ENCODE peak calls at places on chromosomes 4 and X, in five cellular contexts. One of them, this sample, is unnamed.

GRCh38 chr4:108884596-108884995 is 121.7 kb upstream of the ETNPPL start:
- DNase-seq in activated CD4-positive, alpha-beta T cell treated with anti-CD3 and anti-CD28 coated beads, Interleukin-2, amount 50 U/mL, for 4 hours: no peak
- DNase-seq in skeletal muscle cell: no peak
- DNase-seq in pons: no peak
- DNase-seq in astrocyte of the spinal cord: no peak
- DNase-seq in this sample: no peak

GRCh38 chr4:74109894-74110605 is 11.1 kb upstream of the CXCL2 start:
- DNase-seq in activated CD4-positive, alpha-beta T cell treated with anti-CD3 and anti-CD28 coated beads, Interleukin-2, amount 50 U/mL, for 4 hours: no peak
- DNase-seq in skeletal muscle cell: peak; percentile 95
- DNase-seq in pons: no peak
- DNase-seq in astrocyte of the spinal cord: peak; percentile 94
- DNase-seq in this sample: no peak

GRCh38 chr4:139564502-139564901 is 8.5 kb upstream of the SETD7 start:
- DNase-seq in activated CD4-positive, alpha-beta T cell treated with anti-CD3 and anti-CD28 coated beads, Interleukin-2, amount 50 U/mL, for 4 hours: no peak
- DNase-seq in skeletal muscle cell: no peak
- DNase-seq in pons: no peak
- DNase-seq in astrocyte of the spinal cord: no peak
- DNase-seq in this sample: no peak

GRCh38 chr4:3781193-3781886 is 15.2 kb downstream of the ADRA2C start:
- DNase-seq in activated CD4-positive, alpha-beta T cell treated with anti-CD3 and anti-CD28 coated beads, Interleukin-2, amount 50 U/mL, for 4 hours: no peak
- DNase-seq in skeletal muscle cell: no peak
- DNase-seq in pons: no peak
- DNase-seq in astrocyte of the spinal cord: no peak
- DNase-seq in this sample: no peak

GRCh38 chrX:70279081-70279480 is 2.9 kb upstream of the RAB41 start:
- DNase-seq in activated CD4-positive, alpha-beta T cell treated with anti-CD3 and anti-CD28 coated beads, Interleukin-2, amount 50 U/mL, for 4 hours: no peak
- DNase-seq in skeletal muscle cell: no peak
- DNase-seq in pons: no peak
- DNase-seq in astrocyte of the spinal cord: no peak
- DNase-seq in this sample: no peak

GRCh38 chrX:41664307-41665299 is 24.2 kb upstream of the GPR34 start:
- DNase-seq in activated CD4-positive, alpha-beta T cell treated with anti-CD3 and anti-CD28 coated beads, Interleukin-2, amount 50 U/mL, for 4 hours: no peak
- DNase-seq in skeletal muscle cell: no peak
- DNase-seq in pons: no peak
- DNase-seq in astrocyte of the spinal cord: no peak
- DNase-seq in this sample: no peak

GRCh38 chr4:83757121-83757621 is 221.3 kb downstream of the GPAT3 start:
- DNase-seq in activated CD4-positive, alpha-beta T cell treated with anti-CD3 and anti-CD28 coated beads, Interleukin-2, amount 50 U/mL, for 4 hours: no peak
- DNase-seq in skeletal muscle cell: no peak
- DNase-seq in pons: no peak
- DNase-seq in astrocyte of the spinal cord: no peak
- DNase-seq in this sample: no peak

GRCh38 chr4:41258783-41259182 is 2.1 kb downstream of the UCHL1 start:
- DNase-seq in activated CD4-positive, alpha-beta T cell treated with anti-CD3 and anti-CD28 coated beads, Interleukin-2, amount 50 U/mL, for 4 hours: no peak
- DNase-seq in skeletal muscle cell: peak; percentile 44
- DNase-seq in pons: peak; percentile 95
- DNase-seq in astrocyte of the spinal cord: peak; percentile 76
- DNase-seq in this sample: peak; percentile 48

GRCh38 chr4:64022560-64022959 is 386.7 kb downstream of the TECRL start:
- DNase-seq in activated CD4-positive, alpha-beta T cell treated with anti-CD3 and anti-CD28 coated beads, Interleukin-2, amount 50 U/mL, for 4 hours: no peak
- DNase-seq in skeletal muscle cell: no peak
- DNase-seq in pons: no peak
- DNase-seq in astrocyte of the spinal cord: no peak
- DNase-seq in this sample: no peak

GRCh38 chr4:38382492-38382891 is 281.5 kb upstream of the KLF3 start:
- DNase-seq in activated CD4-positive, alpha-beta T cell treated with anti-CD3 and anti-CD28 coated beads, Interleukin-2, amount 50 U/mL, for 4 hours: no peak
- DNase-seq in skeletal muscle cell: no peak
- DNase-seq in pons: no peak
- DNase-seq in astrocyte of the spinal cord: no peak
- DNase-seq in this sample: no peak

GRCh38 chr4:141193516-141193915 is 27.2 kb upstream of the ZNF330 start:
- DNase-seq in activated CD4-positive, alpha-beta T cell treated with anti-CD3 and anti-CD28 coated beads, Interleukin-2, amount 50 U/mL, for 4 hours: no peak
- DNase-seq in skeletal muscle cell: no peak
- DNase-seq in pons: no peak
- DNase-seq in astrocyte of the spinal cord: no peak
- DNase-seq in this sample: no peak

GRCh38 chr4:169266081-169266480 is 4.7 kb downstream of the SH3RF1 start:
- DNase-seq in activated CD4-positive, alpha-beta T cell treated with anti-CD3 and anti-CD28 coated beads, Interleukin-2, amount 50 U/mL, for 4 hours: no peak
- DNase-seq in skeletal muscle cell: no peak
- DNase-seq in pons: no peak
- DNase-seq in astrocyte of the spinal cord: no peak
- DNase-seq in this sample: no peak

This sample was measured in right cardiac atrium.